ENCODE peak calls at places on chromosomes 5 and 9, in five cellular contexts. N is A549; B is CD8-positive, alpha-beta T cell; W is activated CD8-positive, alpha-beta memory T cell treated with anti-CD3 and anti-CD28 coated beads for 24 hours; E is lung microvascular endothelial cell. A is an unnamed sample.
A peak's percentile ranks its signal among the peaks of the same experiment; 100 is the strongest.

GRCh38 chr5:96492654-96493053 is 59.6 kb upstream of the PCSK1 start:
- DNase-seq in W (no peak), E (peak; percentile 16), B (no peak), N (peak; percentile 30), A (no peak)

GRCh38 chr5:102450313-102450990 is 48.3 kb downstream of the SLCO6A1 start:
- DNase-seq in N (no peak), E (no peak), B (no peak), W (no peak), A (no peak)

GRCh38 chr5:128097781-128098180 is 14.2 kb downstream of the SLC12A2 start:
- DNase-seq in B (no peak), W (no peak), N (no peak), E (no peak), A (no peak)

GRCh38 chr5:135249658-135250057 is 149.4 kb downstream of the MACROH2A1 start:
- DNase-seq in N (no peak), E (no peak), B (no peak), W (peak; percentile 28), A (no peak)

GRCh38 chr9:135840539-135840938 is 66.8 kb downstream of the CAMSAP1 start:
- DNase-seq in E (no peak), W (no peak), B (no peak), N (no peak), A (no peak)

GRCh38 chr5:14928661-14929060 is 57.1 kb upstream of the ANKH start:
- DNase-seq in B (no peak), E (no peak), W (no peak), N (no peak), A (no peak)

GRCh38 chr5:98454407-98454806 is 319.1 kb upstream of the RGMB start:
- DNase-seq in E (no peak), N (no peak), W (no peak), B (no peak), A (no peak)

GRCh38 chr5:98846526-98846925 is 73.1 kb downstream of the RGMB start:
- DNase-seq in W (no peak), E (no peak), N (no peak), B (no peak), A (no peak)

A was measured in CD4-positive, alpha-beta memory T cell.